ENCODE peak calls at places on chromosome 16, in four cellular contexts. D is osteoblast, Y is neural progenitor cell, B is IMR-90. J is an unnamed sample. For H4K20me1, the result is how much of the 10 kb centered on the place peaks cover.

GRCh38 chr16:57268804-57269800 is 15.4 kb downstream of the PLLP start:
- DNase-seq in D (peak), Y (no peak), B (peak), J (no peak)

GRCh38 chr16:78230832-78231231 is 131.4 kb downstream of the WWOX start:
- DNase-seq in D (peak), Y (no peak), B (peak), J (no peak)

GRCh38 chr16:89155851-89156739 is 15.5 kb upstream of the CDH15 start:
- DNase-seq in D (peak), Y (no peak), B (no peak), J (peak)

GRCh38 chr16:27317738-27318398 is 4.1 kb downstream of the IL4R start:
- DNase-seq in D (peak), Y (no peak), B (no peak), J (no peak)

GRCh38 chr16:75372236-75372856 is 61.0 kb downstream of the CFDP1 start:
- DNase-seq in D (no peak), Y (no peak), B (peak), J (no peak)

GRCh38 chr16:82137819-82138177 is 32.2 kb downstream of the MPHOSPH6 start:
- DNase-seq in D (no peak), Y (no peak), B (no peak), J (no peak)

GRCh38 chr16:53220585-53220984 is 165.8 kb downstream of the CHD9 start:
- DNase-seq in D (no peak), Y (peak), B (peak), J (peak)

GRCh38 chr16:260326-260725 is 15.4 kb downstream of the RGS11 start:
- DNase-seq in D (peak), Y (no peak), B (no peak), J (no peak)

GRCh38 chr16:71345031-71345430 is 13.5 kb upstream of the CALB2 start:
- DNase-seq in D (no peak), Y (peak), B (no peak), J (no peak)

GRCh38 chr16:14502932-14503741 is 126.9 kb downstream of the PARN start:
- DNase-seq in D (no peak), Y (no peak), B (peak), J (no peak)

GRCh38 chr16:79784007-79784406 is 183.5 kb upstream of the MAF start:
- DNase-seq in D (no peak), Y (no peak), B (no peak), J (no peak)

GRCh38 chr16:77838597-77839255 is 50.4 kb downstream of the VAT1L start:
- DNase-seq in D (no peak), Y (no peak), B (peak), J (no peak)

GRCh38 chr16:77732241-77732946 is 10.1 kb downstream of the NUDT7 start:
- DNase-seq in D (no peak), Y (no peak), B (peak), J (no peak)

GRCh38 chr16:55508941-55509920 is at the start of gene LPCAT2:
- DNase-seq in D (peak), Y (peak), B (peak), J (no peak)

GRCh38 chr16:71230122-71230845 is at the start of gene HYDIN:
- DNase-seq in D (peak), Y (peak), B (peak), J (no peak)

GRCh38 chr16:23836404-23837291 is 865 bp downstream of the PRKCB start:
- DNase-seq in D (no peak), Y (peak), B (no peak), J (peak)

GRCh38 chr16:27258241-27258734 is 10.3 kb downstream of the NSMCE1 start:
- DNase-seq in D (no peak), Y (no peak), B (peak), J (no peak)

GRCh38 chr16:6018848-6019489 is 921.4 kb upstream of the EEF2KMT start:
- DNase-seq in D (no peak), Y (peak), B (no peak), J (no peak)

GRCh38 chr16:6687593-6687992 is 645.1 kb upstream of the RBFOX1 start:
- DNase-seq in D (no peak), Y (no peak), B (no peak), J (no peak)

GRCh38 chr16:27737513-27737912 is 187.6 kb downstream of the KATNIP start:
- DNase-seq in D (no peak), Y (no peak), B (no peak), J (no peak)

GRCh38 chr16:75494696-75495601 is at the start of gene CHST6:
- DNase-seq in D (peak), Y (peak), B (no peak), J (no peak)

GRCh38 chr16:53445534-53445933 is 11.3 kb downstream of the RBL2 start:
- DNase-seq in D (no peak), Y (no peak), B (no peak), J (no peak)

GRCh38 chr16:70754874-70755600 is 45.9 kb downstream of the VAC14 start:
- DNase-seq in D (no peak), Y (no peak), B (no peak), J (no peak)

GRCh38 chr16:57141822-57142631 is 43.8 kb downstream of the PSME3IP1 start:
- DNase-seq in D (peak), Y (no peak), B (no peak), J (peak)

GRCh38 chr16:56510544-56510943 is 9.3 kb downstream of the BBS2 start:
- DNase-seq in D (no peak), Y (no peak), B (no peak), J (no peak)

GRCh38 chr16:56800355-56800754 is 64.7 kb upstream of the SLC12A3 start:
- DNase-seq in D (no peak), Y (no peak), B (no peak), J (no peak)

GRCh38 chr16:15494231-15494630 is 59.8 kb downstream of the BMERB1 start:
- DNase-seq in D (no peak), Y (no peak), B (peak), J (no peak)

GRCh38 chr16:17556276-17557052 is 85.7 kb upstream of the XYLT1 start:
- DNase-seq in D (no peak), Y (peak), B (peak), J (peak)

GRCh38 chr16:64392456-64392855 is 729.4 kb downstream of the CDH11 start:
- DNase-seq in D (no peak), Y (no peak), B (no peak), J (no peak)

GRCh38 chr16:75496546-75496945 is 1.3 kb upstream of the CHST6 start:
- DNase-seq in D (no peak), Y (no peak), B (no peak), J (no peak)

GRCh38 chr16:64450170-64450569 is 671.7 kb downstream of the CDH11 start:
- DNase-seq in D (peak), Y (no peak), B (peak), J (no peak)

GRCh38 chr16:12529582-12529981 is 274.1 kb downstream of the CPPED1 start:
- DNase-seq in D (no peak), Y (no peak), B (no peak), J (no peak)

GRCh38 chr16:20799599-20799998 is 6.7 kb downstream of the ERI2 start:
- DNase-seq in D (no peak), Y (peak), B (peak), J (peak)

GRCh38 chr16:57343131-57343731 is 15.4 kb upstream of the CCL22 start:
- DNase-seq in D (no peak), Y (no peak), B (no peak), J (no peak)

GRCh38 chr16:2250652-2251280 is 621 bp downstream of the ECI1 start:
- DNase-seq in D (no peak), Y (no peak), B (no peak), J (no peak)
- H4K20me1 ChIP-seq in D (under half), Y (under half), B (under half), J (under half)

GRCh38 chr16:65500007-65500406 is 378.1 kb upstream of the CDH11 start:
- DNase-seq in D (no peak), Y (no peak), B (peak), J (no peak)
- H3K27ac ChIP-seq in D (no peak), Y (no peak), B (no peak), J (no peak)

GRCh38 chr16:87578531-87578930 is 23.8 kb upstream of the JPH3 start:
- DNase-seq in D (peak), Y (no peak), B (no peak), J (no peak)

GRCh38 chr16:87576191-87576590 is 26.1 kb upstream of the JPH3 start:
- DNase-seq in D (peak), Y (peak), B (no peak), J (no peak)

GRCh38 chr16:87571868-87572244 is 30.5 kb upstream of the JPH3 start:
- DNase-seq in D (no peak), Y (no peak), B (no peak), J (no peak)

GRCh38 chr16:87572959-87573358 is 29.3 kb upstream of the JPH3 start:
- DNase-seq in D (peak), Y (no peak), B (no peak), J (no peak)

GRCh38 chr16:87575027-87575804 is 27.1 kb upstream of the JPH3 start:
- DNase-seq in D (peak), Y (peak), B (no peak), J (no peak)
- TF ChIP-seq CTCF in D (no peak), Y (peak), B (no peak), J (no peak)

DNA sequence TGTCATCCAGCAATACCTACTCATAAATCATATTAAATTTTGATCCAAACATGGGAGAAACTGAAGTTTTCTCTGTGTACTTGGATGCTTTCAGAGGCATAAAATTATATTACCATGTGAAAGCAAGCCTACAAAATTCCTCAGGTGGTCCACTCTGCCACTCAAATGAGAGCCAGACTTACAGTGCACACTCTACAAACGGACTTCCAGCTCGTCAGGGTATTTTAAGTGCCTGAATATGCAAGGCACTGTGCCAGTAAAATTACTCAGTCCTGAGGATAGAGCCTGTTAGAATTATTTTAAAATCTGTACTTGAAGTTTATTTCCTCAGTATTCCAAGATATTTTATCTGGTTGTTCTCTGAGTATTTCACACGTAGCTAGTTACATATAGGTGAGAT is 54.5 kb downstream of the TENT4B start:
- DNase-seq in D (no peak), Y (no peak), B (peak), J (no peak)
- H4K20me1 ChIP-seq in D (under half), Y (under half), B (under half), J (under half)

DNA sequence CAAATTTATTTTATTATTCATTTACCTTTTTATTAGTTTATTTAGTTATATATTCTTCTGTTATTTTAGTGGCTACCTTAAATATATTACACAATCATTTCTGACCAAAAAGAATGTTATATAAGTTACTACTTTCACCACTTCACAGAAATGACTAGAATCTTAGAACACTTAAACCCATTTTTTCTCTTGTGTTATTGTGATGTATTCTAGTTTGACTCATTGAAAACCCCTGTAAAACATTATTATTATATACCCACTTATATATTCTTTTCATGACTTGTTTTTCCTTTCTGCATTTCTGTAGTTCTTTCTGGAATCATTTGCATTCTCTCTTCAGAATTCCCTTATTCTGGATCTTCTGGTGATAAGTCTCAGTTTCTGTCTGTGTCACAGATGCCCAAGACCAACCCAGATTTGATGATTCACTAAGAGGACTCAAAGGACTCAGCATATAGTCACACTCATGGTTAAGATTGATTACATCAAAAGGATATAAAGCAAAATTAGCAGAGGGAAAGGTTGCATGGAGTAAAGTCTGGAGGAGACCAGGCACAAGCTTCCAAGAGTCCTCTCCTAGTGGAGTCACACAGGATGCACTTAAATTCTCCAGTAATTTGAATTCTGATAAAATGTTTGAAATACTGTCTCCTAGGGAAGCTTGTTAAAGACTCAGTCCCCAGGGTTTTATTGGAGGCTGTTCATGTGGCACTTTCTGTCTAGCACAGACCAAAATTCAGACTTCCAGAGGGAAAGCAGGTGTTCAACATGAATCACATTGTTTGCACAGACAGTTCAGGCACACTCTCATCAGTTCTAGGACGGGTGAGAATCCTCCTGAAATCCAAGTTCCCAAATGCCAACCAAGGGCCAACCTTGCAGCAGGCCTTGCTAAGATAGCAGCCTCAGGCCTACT is 7.7 kb downstream of the GINS3 start:
- DNase-seq in D (no peak), Y (no peak), B (peak), J (no peak)
- H3K27ac ChIP-seq in D (no peak), Y (no peak), B (no peak), J (no peak)

DNA sequence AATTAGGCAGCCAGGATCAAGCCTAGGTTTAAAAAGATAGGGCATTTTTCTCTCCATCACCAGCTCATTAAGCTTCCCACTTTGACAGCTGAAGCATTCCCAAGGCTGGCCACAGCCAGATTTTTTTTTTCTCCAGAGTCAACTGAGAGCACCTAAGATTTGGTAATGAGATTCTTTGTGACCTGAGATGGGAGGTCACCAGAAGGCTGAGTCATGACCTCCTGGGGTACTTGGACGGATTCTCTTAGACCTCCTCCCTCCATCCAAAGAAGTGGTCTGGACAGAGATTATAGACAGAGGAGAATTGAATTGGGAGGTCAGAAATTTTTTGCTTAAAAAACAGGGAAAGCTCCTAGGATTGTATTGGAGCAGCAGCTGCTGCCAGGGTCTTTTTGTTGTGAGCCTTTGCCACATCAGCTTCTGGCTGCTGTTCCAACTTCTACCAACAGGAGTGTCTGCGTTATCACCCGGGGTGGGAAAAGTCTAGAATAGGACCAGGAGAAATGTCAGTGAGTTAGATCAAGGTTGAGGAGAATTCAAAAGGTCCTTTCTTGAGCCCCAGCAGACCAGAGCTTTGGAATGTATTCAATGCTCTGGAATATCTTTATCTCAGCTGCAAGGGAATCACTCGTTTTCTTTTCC is 221.2 kb upstream of the N4BP1 start:
- DNase-seq in D (no peak), Y (peak), B (no peak), J (no peak)
- TF ChIP-seq CTCF in D (no peak), Y (peak), B (no peak), J (peak)

GRCh38 chr16:67463691-67464090 is 17.3 kb downstream of the ATP6V0D1 start:
- DNase-seq in D (peak), Y (no peak), B (no peak), J (no peak)
- H4K20me1 ChIP-seq in D (half or more), Y (under half), B (half or more), J (under half)

GRCh38 chr16:46621902-46622676 is 910 bp upstream of the SHCBP1 start:
- DNase-seq in D (no peak), Y (no peak), B (no peak), J (no peak)

GRCh38 chr16:46618516-46618915 is 2.7 kb downstream of the SHCBP1 start:
- DNase-seq in D (no peak), Y (no peak), B (no peak), J (no peak)

GRCh38 chr16:46620265-46621005 is 744 bp downstream of the SHCBP1 start:
- DNase-seq in D (no peak), Y (no peak), B (no peak), J (peak)

DNA sequence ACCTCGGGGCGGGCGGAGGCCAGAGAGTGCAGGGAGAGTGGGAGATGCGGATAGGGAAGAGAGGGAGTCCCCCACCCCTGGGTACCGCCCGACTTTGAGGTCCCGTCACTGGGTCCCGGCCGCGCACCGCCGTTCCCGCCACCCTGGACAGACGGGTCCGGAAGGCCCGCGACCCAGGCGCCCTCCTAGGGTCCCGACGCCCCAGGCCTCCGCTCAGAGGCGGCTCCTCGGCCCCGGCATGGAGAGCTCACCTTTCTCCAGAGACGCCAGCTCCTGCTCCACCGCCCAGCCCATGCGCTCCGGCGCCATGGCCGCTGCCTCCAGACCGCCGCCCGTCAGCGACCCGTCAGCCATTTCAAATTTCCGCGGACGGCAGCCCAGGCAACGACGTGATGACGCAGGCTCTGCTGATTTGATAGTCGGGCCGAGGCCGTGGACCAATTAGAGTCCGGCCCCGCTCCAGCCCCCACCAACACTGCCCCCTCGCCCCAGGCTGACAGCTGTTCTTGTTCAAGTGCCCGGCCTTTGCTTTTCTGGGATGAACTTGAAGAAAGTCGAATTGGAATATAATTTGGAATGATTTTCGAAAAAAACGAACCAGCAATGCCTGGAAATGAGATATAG is at the start of gene SHCBP1:
- DNase-seq in D (peak), Y (peak), B (peak), J (peak)
- H3K27ac ChIP-seq in D (peak), Y (no peak), B (peak), J (peak)

GRCh38 chr16:85699224-85699558 is 10.4 kb upstream of the GINS2 start:
- DNase-seq in D (peak), Y (peak), B (no peak), J (no peak)
- TF ChIP-seq CTCF in D (no peak), Y (peak), B (no peak), J (no peak)

GRCh38 chr16:3830625-3831254 is 49.8 kb downstream of the CREBBP start:
- DNase-seq in D (no peak), Y (no peak), B (no peak), J (no peak)
- H4K20me1 ChIP-seq in D (half or more), Y (under half), B (half or more), J (under half)

J was measured in OCI-LY7.